ENCODE peak calls at places on chromosome 11, in six cellular contexts. Z, K, W, T, X and E are unnamed samples.

GRCh38 chr11:58650496-58650895 is 28.0 kb downstream of the CNTF start:
- DNase-seq in Z (no peak), K (peak; percentile 15), W (no peak), T (no peak), X (no peak), E (no peak)

GRCh38 chr11:47003180-47003877 is 66.8 kb downstream of the CSTPP1 start:
- DNase-seq in Z (no peak), K (no peak), W (no peak), T (peak; percentile 45), X (no peak), E (peak; percentile 60)

GRCh38 chr11:111520565-111520964 is 6.0 kb downstream of the HOATZ start:
- DNase-seq in Z (no peak), K (peak; percentile 65), W (no peak), T (no peak), X (peak; percentile 60), E (no peak)

GRCh38 chr11:19110290-19110689 is 6.7 kb upstream of the ZDHHC13 start:
- DNase-seq in Z (no peak), K (no peak), W (no peak), T (no peak), X (no peak), E (no peak)

GRCh38 chr11:81222491-81222890 is 1511.2 kb downstream of the FAM181B start:
- DNase-seq in Z (peak; percentile 13), K (no peak), W (no peak), T (no peak), X (no peak), E (no peak)

GRCh38 chr11:20042717-20043392 is 117.4 kb downstream of the DBX1 start:
- DNase-seq in Z (peak; percentile 24), K (no peak), W (no peak), T (no peak), X (no peak), E (no peak)

GRCh38 chr11:123640677-123641494 is 13.5 kb downstream of the SCN3B start:
- DNase-seq in Z (peak; percentile 83), K (peak; percentile 17), W (peak; percentile 52), T (peak; percentile 70), X (no peak), E (peak; percentile 80)

GRCh38 chr11:66676931-66677598 is 622 bp downstream of the RBM4B start:
- DNase-seq in Z (no peak), K (peak; percentile 13), W (no peak), T (no peak), X (peak; percentile 19), E (no peak)

GRCh38 chr11:133669371-133670046 is 137.2 kb upstream of the OPCML start:
- DNase-seq in Z (peak; percentile 53), K (no peak), W (no peak), T (no peak), X (no peak), E (no peak)

GRCh38 chr11:105609832-105610781 is at the start of gene GRIA4:
- DNase-seq in Z (peak; percentile 74), K (peak; percentile 74), W (peak; percentile 70), T (no peak), X (peak; percentile 51), E (no peak)

GRCh38 chr11:112523917-112524316 is 263.3 kb upstream of the PLET1 start:
- DNase-seq in Z (no peak), K (no peak), W (no peak), T (no peak), X (no peak), E (no peak)

GRCh38 chr11:117901601-117902000 is 25.1 kb upstream of the FXYD6 start:
- DNase-seq in Z (no peak), K (no peak), W (no peak), T (no peak), X (no peak), E (no peak)

GRCh38 chr11:109970516-109971183 is 122.5 kb upstream of the ZC3H12C start:
- DNase-seq in Z (no peak), K (no peak), W (peak; percentile 73), T (no peak), X (no peak), E (peak; percentile 65)

GRCh38 chr11:109972939-109973338 is 120.3 kb upstream of the ZC3H12C start:
- DNase-seq in Z (no peak), K (no peak), W (no peak), T (no peak), X (peak; percentile 8), E (no peak)

GRCh38 chr11:109968781-109969180 is 124.4 kb upstream of the ZC3H12C start:
- DNase-seq in Z (no peak), K (no peak), W (no peak), T (peak; percentile 13), X (no peak), E (peak; percentile 70)

GRCh38 chr11:109972181-109972715 is 120.9 kb upstream of the ZC3H12C start:
- DNase-seq in Z (no peak), K (peak; percentile 9), W (peak; percentile 75), T (no peak), X (no peak), E (peak; percentile 87)

DNA sequence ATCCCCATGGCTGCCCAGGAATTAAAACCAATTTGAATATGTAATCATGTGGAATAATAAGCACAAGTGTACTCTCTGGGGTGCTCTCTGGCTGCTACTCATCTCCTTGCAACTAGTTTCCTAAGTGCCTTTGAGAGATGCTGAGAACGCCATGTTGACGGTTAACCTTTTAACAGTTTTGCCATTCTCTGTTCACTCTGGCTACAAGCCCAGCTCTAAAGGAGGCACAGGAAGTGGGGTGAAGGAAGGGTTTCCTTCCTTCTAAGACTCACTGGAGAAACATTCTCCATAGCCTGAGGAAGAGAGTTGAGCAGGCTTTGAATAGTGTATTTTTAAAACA is 122.0 kb upstream of the ZC3H12C start:
- DNase-seq in Z (peak; percentile 20), K (peak; percentile 84), W (no peak), T (no peak), X (peak; percentile 68), E (peak; percentile 66)
- H2AFZ ChIP-seq in Z (peak overlapping the region; percentile 88), K (peak overlapping the region; percentile 86), W (no peak overlapping the region), T (peak overlapping the region; percentile 15), X (peak overlapping the region; percentile 48), E (no peak overlapping the region)

DNA sequence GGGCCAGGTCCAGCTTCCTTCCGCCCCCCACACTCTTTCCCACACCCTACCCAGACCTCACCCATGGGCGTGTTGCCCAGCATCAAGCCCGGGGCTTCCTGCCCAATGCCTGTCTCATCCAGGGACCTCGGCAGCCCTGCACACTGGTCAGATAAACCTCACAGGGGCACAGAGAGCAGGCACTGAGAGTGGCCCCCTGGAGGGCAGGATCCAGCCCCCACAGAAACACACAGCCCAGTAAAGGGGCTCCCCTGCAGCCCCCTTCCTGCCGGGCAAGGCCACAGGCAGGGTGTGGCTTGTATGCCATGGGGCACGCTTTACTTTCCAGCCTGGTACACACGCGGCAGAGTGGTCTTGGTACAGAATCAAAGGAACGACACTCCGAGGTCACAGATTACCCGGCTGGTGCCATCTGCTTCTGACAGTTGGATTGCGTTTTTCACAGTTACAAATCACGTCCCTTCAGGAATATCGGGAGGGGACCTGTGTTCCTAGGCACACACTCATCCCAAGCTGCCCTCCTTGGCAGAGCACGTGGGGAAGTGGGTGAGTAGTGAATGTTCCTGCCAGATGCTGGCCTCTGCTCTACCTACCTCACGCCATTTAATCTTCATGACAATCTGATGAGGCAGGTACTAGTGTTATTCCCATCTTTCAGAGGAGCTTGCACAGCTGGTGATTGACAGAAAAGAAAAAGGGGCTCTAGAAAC is 20.0 kb upstream of the CD5 start:
- DNase-seq in Z (no peak), K (no peak), W (no peak), T (no peak), X (no peak), E (no peak)
- H3K4me1 ChIP-seq in Z (no peaks in the 10 kb centered on the region), K (no peaks in the 10 kb centered on the region), W (no peaks in the 10 kb centered on the region), T (no peaks in the 10 kb centered on the region), X (no peaks in the 10 kb centered on the region), E (no peaks in the 10 kb centered on the region)

GRCh38 chr11:10311802-10312201 is 6.9 kb downstream of the ADM start:
- DNase-seq in Z (no peak), K (no peak), W (no peak), T (no peak), X (no peak), E (no peak)
- H2AFZ ChIP-seq in Z (no peak overlapping the region), K (no peak overlapping the region), W (no peak overlapping the region), T (no peak overlapping the region), X (no peak overlapping the region), E (no peak overlapping the region)

GRCh38 chr11:128341767-128342318 is 245.5 kb downstream of the ETS1 start:
- DNase-seq in Z (peak; percentile 15), K (no peak), W (no peak), T (no peak), X (no peak), E (no peak)
- H3K4me1 ChIP-seq in Z (peaks cover 12% of the 10 kb centered on the region), K (peaks cover 9% of the 10 kb centered on the region), W (no peaks in the 10 kb centered on the region), T (no peaks in the 10 kb centered on the region), X (peaks cover 18% of the 10 kb centered on the region), E (no peaks in the 10 kb centered on the region)

GRCh38 chr11:126816655-126817054 is 183.9 kb downstream of the KIRREL3 start:
- DNase-seq in Z (no peak), K (no peak), W (peak; percentile 37), T (no peak), X (peak; percentile 64), E (peak; percentile 45)
- H2AFZ ChIP-seq in Z (no peak overlapping the region), K (peak overlapping the region; percentile 76), W (no peak overlapping the region), T (no peak overlapping the region), X (no peak overlapping the region), E (no peak overlapping the region)

DNA sequence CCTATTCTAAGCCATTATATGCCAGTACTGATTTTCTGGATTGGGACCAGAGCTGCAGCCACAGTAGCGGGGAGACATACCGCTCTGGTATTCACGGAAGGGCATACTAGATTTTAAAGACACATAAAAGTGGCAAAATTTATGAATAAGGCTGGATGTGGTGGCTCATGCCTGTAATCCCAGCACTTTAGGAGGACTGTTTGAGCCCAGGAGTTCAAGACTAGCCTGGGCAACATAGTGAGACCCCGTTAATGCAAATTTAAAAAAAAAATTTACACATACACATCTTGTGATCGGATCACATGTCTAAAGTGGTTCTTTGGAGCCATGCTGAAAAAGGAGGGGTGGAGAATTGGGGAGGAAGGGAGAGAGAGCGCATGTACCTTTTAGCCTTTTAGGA is 9.0 kb downstream of the RPL27A start:
- DNase-seq in Z (no peak), K (no peak), W (no peak), T (no peak), X (no peak), E (no peak)
- H3K4me1 ChIP-seq in Z (peaks cover 15% of the 10 kb centered on the region), K (peaks cover 4% of the 10 kb centered on the region), W (peaks cover 11% of the 10 kb centered on the region), T (peaks cover 7% of the 10 kb centered on the region), X (peaks cover 32% of the 10 kb centered on the region), E (peaks cover 28% of the 10 kb centered on the region)